ENCODE peak calls at places on chromosome 9, in eight cellular contexts. Q, T, G, C, U, K, O and V are unnamed samples.

GRCh38 chr9:107024193-107024592 is 161.2 kb downstream of the ZNF462 start:
- ATAC-seq in T (no peak), U (peak; percentile 74), K (no peak), C (no peak), G (no peak), Q (no peak), O (no peak), V (no peak)

GRCh38 chr9:128190516-128191405 is 611 bp downstream of the CIZ1 start:
- ATAC-seq in K (no peak), U (peak; percentile 58), C (peak; percentile 10), Q (peak; percentile 6), O (peak; percentile 4), T (peak; percentile 40), G (peak; percentile 51), V (peak; percentile 32)

GRCh38 chr9:112380102-112380581 is at the start of gene HSDL2:
- ATAC-seq in O (peak; percentile 79), G (peak; percentile 76), T (peak; percentile 57), Q (peak; percentile 61), C (peak; percentile 69), U (peak; percentile 57), K (peak; percentile 69), V (peak; percentile 61)

GRCh38 chr9:86424246-86424891 is 70.2 kb upstream of the TUT7 start:
- ATAC-seq in Q (no peak), G (no peak), C (no peak), O (no peak), U (no peak), T (no peak), K (no peak), V (no peak)

GRCh38 chr9:35882265-35882848 is 12.2 kb upstream of the OR13J1 start:
- ATAC-seq in U (peak; percentile 83), C (peak; percentile 99), Q (peak; percentile 95), K (no peak), T (peak; percentile 85), G (peak; percentile 84), O (peak; percentile 96), V (peak; percentile 73)

GRCh38 chr9:72147676-72148075 is 1.6 kb upstream of the GDA start:
- ATAC-seq in G (no peak), U (no peak), C (no peak), O (no peak), T (no peak), Q (no peak), K (no peak), V (no peak)

GRCh38 chr9:14296462-14296861 is 17.5 kb downstream of the NFIB start:
- ATAC-seq in Q (no peak), T (no peak), C (no peak), G (no peak), O (no peak), U (no peak), K (no peak), V (no peak)

GRCh38 chr9:121780177-121780576 is 128.7 kb downstream of the DAB2IP start:
- ATAC-seq in G (no peak), O (no peak), T (no peak), U (no peak), C (no peak), K (no peak), Q (no peak), V (no peak)

GRCh38 chr9:14913366-14913765 is 3.1 kb upstream of the FREM1 start:
- ATAC-seq in G (no peak), C (no peak), O (no peak), K (no peak), U (no peak), T (no peak), Q (no peak), V (no peak)

GRCh38 chr9:126510564-126510963 is 103.2 kb upstream of the LMX1B start:
- ATAC-seq in Q (no peak), G (no peak), T (no peak), C (no peak), O (no peak), U (no peak), K (no peak), V (no peak)

GRCh38 chr9:20209421-20210340 is 412.6 kb downstream of the MLLT3 start:
- ATAC-seq in T (no peak), Q (no peak), C (no peak), G (no peak), U (peak; percentile 38), O (no peak), K (no peak), V (no peak)

GRCh38 chr9:14245901-14246525 is 67.9 kb downstream of the NFIB start:
- ATAC-seq in C (no peak), T (no peak), Q (no peak), K (no peak), G (no peak), O (peak; percentile 56), U (no peak), V (no peak)

GRCh38 chr9:79633558-79633957 is 61.8 kb downstream of the TLE4 start:
- ATAC-seq in T (no peak), C (no peak), U (no peak), G (no peak), Q (no peak), K (no peak), O (no peak), V (no peak)

GRCh38 chr9:14983599-14983998 is 73.4 kb upstream of the FREM1 start:
- ATAC-seq in U (no peak), K (no peak), G (no peak), Q (no peak), O (no peak), T (no peak), C (no peak), V (no peak)

GRCh38 chr9:89060790-89061189 is 69.5 kb downstream of the S1PR3 start:
- ATAC-seq in K (no peak), Q (no peak), U (no peak), C (no peak), G (no peak), T (no peak), O (no peak), V (no peak)

GRCh38 chr9:88266416-88266815 is 121.8 kb upstream of the SPIN1 start:
- ATAC-seq in U (no peak), T (no peak), C (no peak), Q (no peak), O (no peak), K (no peak), G (no peak), V (no peak)

GRCh38 chr9:73494894-73495293 is 343.2 kb downstream of the ANXA1 start:
- ATAC-seq in U (no peak), O (no peak), G (no peak), K (no peak), C (no peak), Q (no peak), T (no peak), V (no peak)
- H3K27ac ChIP-seq in U (no peak overlapping the region), O (no peak overlapping the region), G (no peak overlapping the region), K (no peak overlapping the region), C (no peak overlapping the region), Q (no peak overlapping the region), T (no peak overlapping the region), V (no peak overlapping the region)

GRCh38 chr9:137077758-137078693 is 709 bp downstream of the UAP1L1 start:
- ATAC-seq in T (no peak), C (peak; percentile 45), Q (peak; percentile 24), G (no peak), U (peak; percentile 53), K (no peak), O (peak; percentile 11), V (peak; percentile 2)
- TF ChIP-seq POLR2AphosphoS5 in T (no peak), C (no peak), Q (no peak), G (no peak), U (no peak), K (no peak), O (no peak), V (no peak)

GRCh38 chr9:33159058-33159759 is 7.9 kb downstream of the B4GALT1 start:
- ATAC-seq in U (peak; percentile 39), K (peak; percentile 67), T (peak; percentile 74), Q (no peak), C (no peak), G (no peak), O (peak; percentile 37), V (peak; percentile 71)

GRCh38 chr9:33157960-33158359 is 9.2 kb downstream of the B4GALT1 start:
- ATAC-seq in Q (no peak), G (no peak), C (no peak), U (no peak), K (no peak), O (peak; percentile 19), T (no peak), V (no peak)

GRCh38 chr9:33161011-33161588 is 6.0 kb downstream of the B4GALT1 start:
- ATAC-seq in T (peak; percentile 26), G (no peak), C (peak; percentile 81), U (peak; percentile 42), K (peak; percentile 83), O (peak; percentile 11), Q (peak; percentile 90), V (peak; percentile 17)

GRCh38 chr9:33158555-33159057 is 8.5 kb downstream of the B4GALT1 start:
- ATAC-seq in C (no peak), Q (no peak), K (no peak), T (no peak), O (no peak), U (peak; percentile 15), G (no peak), V (no peak)

GRCh38 chr9:33159760-33160127 is 7.4 kb downstream of the B4GALT1 start:
- ATAC-seq in K (peak; percentile 19), T (peak; percentile 13), U (peak; percentile 60), C (peak; percentile 1), O (no peak), Q (no peak), G (no peak), V (peak; percentile 11)
- H3K4me3 ChIP-seq in K (no peak overlapping the region), T (no peak overlapping the region), U (peak overlapping the region; percentile 90), C (no peak overlapping the region), O (no peak overlapping the region), Q (no peak overlapping the region), G (no peak overlapping the region), V (no peak overlapping the region)

DNA sequence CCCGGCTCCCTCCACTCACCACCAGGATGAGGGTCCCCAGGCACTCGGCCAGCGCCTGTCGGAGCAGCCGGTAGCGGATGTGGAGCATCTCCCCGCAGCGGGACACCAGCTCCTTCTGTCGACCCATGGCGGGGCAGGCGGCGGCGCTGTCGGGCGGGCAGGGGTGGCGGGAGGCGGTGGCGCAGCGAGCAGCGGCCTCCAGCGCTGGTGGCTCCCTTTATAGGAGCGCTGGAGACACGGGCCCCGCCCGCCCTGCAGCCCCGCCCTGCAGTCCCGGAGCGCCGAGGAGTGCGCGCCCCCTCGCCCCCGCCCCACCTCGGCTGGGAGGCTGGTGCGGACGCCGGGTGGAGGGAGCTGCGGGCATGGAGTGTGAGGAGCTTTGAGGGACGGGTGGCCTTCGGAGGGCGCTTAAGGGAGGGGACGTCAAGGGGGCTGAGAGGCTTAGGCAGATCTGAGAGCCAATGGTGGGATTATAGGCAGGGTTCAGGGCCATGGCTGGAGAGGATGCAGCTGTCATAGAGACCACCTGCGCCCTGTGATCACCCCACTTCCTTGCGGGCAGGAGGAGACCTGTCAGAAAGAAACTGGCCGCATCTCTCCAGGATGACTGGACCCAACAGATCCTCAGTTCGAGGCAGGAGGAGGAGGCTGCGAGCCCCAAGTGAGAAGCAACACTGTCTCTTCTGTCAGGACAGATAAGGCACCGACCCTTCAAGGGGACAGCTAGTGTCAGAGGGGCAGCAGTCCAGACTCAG is at the start of gene AQP3:
- ATAC-seq in C (peak; percentile 89), U (peak; percentile 82), K (peak; percentile 76), T (peak; percentile 92), O (peak; percentile 85), G (peak; percentile 86), Q (peak; percentile 90), V (peak; percentile 90)
- H3K27ac ChIP-seq in C (no peak within 1 kb of the TSS), U (peak within 1 kb of the TSS; percentile 20), K (peak within 1 kb of the TSS; percentile 52), T (peak within 1 kb of the TSS; percentile 80), O (no peak within 1 kb of the TSS), G (no peak within 1 kb of the TSS), Q (no peak within 1 kb of the TSS), V (peak within 1 kb of the TSS; percentile 62)

DNA sequence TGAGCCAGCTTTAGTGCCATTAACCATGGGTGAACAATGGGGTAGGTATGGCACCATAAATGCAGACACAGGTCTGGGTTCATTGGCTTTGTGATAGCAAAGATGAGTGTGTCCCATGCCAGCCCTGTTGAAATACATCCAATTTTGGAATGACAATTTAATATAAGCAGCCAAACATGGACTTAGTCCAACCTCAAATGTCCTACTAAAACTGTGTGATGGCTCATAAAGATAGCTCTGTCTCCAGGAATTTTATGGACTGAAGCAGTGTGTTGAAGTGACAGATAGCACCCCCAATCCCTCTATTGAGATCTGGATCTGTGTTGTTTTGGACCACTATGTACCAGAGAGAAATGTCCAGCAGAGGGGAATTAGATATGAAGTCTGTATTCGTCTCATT is 514.9 kb downstream of the RASEF start:
- ATAC-seq in T (no peak), G (no peak), O (no peak), C (no peak), U (no peak), K (no peak), Q (no peak), V (no peak)
- TF ChIP-seq POLR2AphosphoS5 in T (no peak), G (no peak), O (no peak), C (no peak), U (no peak), K (no peak), Q (no peak), V (no peak)